ENCODE peak calls at places on chromosomes 11 and 22, in four cellular contexts. One of them, this sample, is unnamed.

GRCh38 chr11:74478877-74479276 is 11.5 kb upstream of the KCNE3 start:
- DNase-seq in neuronal stem cell: no peak
- DNase-seq in ovary: no peak
- DNase-seq in foreskin fibroblast: no peak
- DNase-seq in this sample: no peak

GRCh38 chr11:64619196-64619595 is 28.2 kb downstream of the SLC22A12 start:
- DNase-seq in foreskin fibroblast: no peak
- DNase-seq in ovary: no peak
- DNase-seq in neuronal stem cell: no peak
- DNase-seq in this sample: no peak

GRCh38 chr11:67409261-67409666 is 5.4 kb downstream of the TBC1D10C start:
- DNase-seq in ovary: no peak
- DNase-seq in foreskin fibroblast: no peak
- DNase-seq in neuronal stem cell: no peak
- DNase-seq in this sample: no peak

GRCh38 chr11:62921201-62921572 is at the start of gene CHRM1:
- DNase-seq in foreskin fibroblast: no peak
- DNase-seq in neuronal stem cell: no peak
- DNase-seq in ovary: no peak
- DNase-seq in this sample: no peak

GRCh38 chr22:40721266-40721665 is 42.0 kb downstream of the MCHR1 start:
- DNase-seq in ovary: no peak
- DNase-seq in neuronal stem cell: no peak
- DNase-seq in foreskin fibroblast: peak; percentile 59
- DNase-seq in this sample: no peak

GRCh38 chr22:17922925-17923898 is 101.1 kb downstream of the MICAL3 start:
- DNase-seq in neuronal stem cell: no peak
- DNase-seq in foreskin fibroblast: peak; percentile 81
- DNase-seq in ovary: no peak
- DNase-seq in this sample: no peak

GRCh38 chr11:100918551-100919500 is 210.8 kb downstream of the PGR start:
- DNase-seq in neuronal stem cell: no peak
- DNase-seq in ovary: no peak
- DNase-seq in foreskin fibroblast: no peak
- DNase-seq in this sample: no peak

GRCh38 chr22:44192811-44193536 is 12.2 kb downstream of the PARVG start:
- DNase-seq in ovary: no peak
- DNase-seq in neuronal stem cell: no peak
- DNase-seq in foreskin fibroblast: no peak
- DNase-seq in this sample: no peak

GRCh38 chr11:36233226-36233625 is 56.0 kb downstream of the COMMD9 start:
- DNase-seq in neuronal stem cell: no peak
- DNase-seq in foreskin fibroblast: peak; percentile 55
- DNase-seq in ovary: no peak
- DNase-seq in this sample: no peak

GRCh38 chr22:35400335-35400680 is 368 bp downstream of the MCM5 start:
- DNase-seq in neuronal stem cell: no peak
- DNase-seq in foreskin fibroblast: no peak
- DNase-seq in ovary: no peak
- DNase-seq in this sample: no peak

GRCh38 chr22:21921184-21921721 is 31.4 kb downstream of the PPM1F start:
- DNase-seq in ovary: no peak
- DNase-seq in neuronal stem cell: no peak
- DNase-seq in foreskin fibroblast: no peak
- DNase-seq in this sample: no peak

This sample was measured in cortex of kidney.